ENCODE peak calls at places on chromosomes 12 and 14, in five cellular contexts. P, R, K, V and T are unnamed samples.

GRCh38 chr14:61271552-61271951 is 9.6 kb downstream of the TMEM30B start:
- DNase-seq in P (no peak), R (no peak), K (no peak), V (no peak), T (no peak)

GRCh38 chr12:71938728-71939385 is at the start of gene TPH2:
- DNase-seq in P (no peak), R (peak; percentile 32), K (peak; percentile 30), V (peak; percentile 77), T (no peak)

GRCh38 chr14:95695913-95696312 is 9.7 kb downstream of the TCL1B start:
- DNase-seq in P (no peak), R (no peak), K (no peak), V (no peak), T (no peak)

GRCh38 chr14:66066991-66067788 is 419.0 kb upstream of the CCDC196 start:
- DNase-seq in P (no peak), R (no peak), K (no peak), V (no peak), T (no peak)

GRCh38 chr12:121858662-121859572 is at the start of gene HPD:
- DNase-seq in P (no peak), R (peak; percentile 88), K (peak; percentile 96), V (peak; percentile 73), T (peak; percentile 57)

GRCh38 chr12:47777741-47778558 is 4.9 kb downstream of the SLC48A1 start:
- DNase-seq in P (no peak), R (no peak), K (peak; percentile 87), V (no peak), T (no peak)

GRCh38 chr14:54257424-54257823 is 139.4 kb upstream of the CDKN3 start:
- DNase-seq in P (no peak), R (no peak), K (no peak), V (peak; percentile 18), T (no peak)

GRCh38 chr14:23376477-23377200 is at the start of gene CMTM5:
- DNase-seq in P (no peak), R (no peak), K (peak; percentile 86), V (no peak), T (no peak)

GRCh38 chr14:77067632-77068514 is 30.2 kb upstream of the CIPC start:
- DNase-seq in P (peak; percentile 72), R (peak; percentile 72), K (peak; percentile 97), V (peak; percentile 76), T (no peak)

GRCh38 chr14:78972440-78972839 is 802.3 kb downstream of the NRXN3 start:
- DNase-seq in P (no peak), R (no peak), K (no peak), V (no peak), T (no peak)

GRCh38 chr12:43112101-43112661 is 439.8 kb downstream of the ADAMTS20 start:
- DNase-seq in P (no peak), R (no peak), K (peak; percentile 22), V (no peak), T (no peak)

GRCh38 chr14:91279354-91279753 is 34.9 kb upstream of the GPR68 start:
- DNase-seq in P (no peak), R (no peak), K (no peak), V (no peak), T (no peak)

DNA sequence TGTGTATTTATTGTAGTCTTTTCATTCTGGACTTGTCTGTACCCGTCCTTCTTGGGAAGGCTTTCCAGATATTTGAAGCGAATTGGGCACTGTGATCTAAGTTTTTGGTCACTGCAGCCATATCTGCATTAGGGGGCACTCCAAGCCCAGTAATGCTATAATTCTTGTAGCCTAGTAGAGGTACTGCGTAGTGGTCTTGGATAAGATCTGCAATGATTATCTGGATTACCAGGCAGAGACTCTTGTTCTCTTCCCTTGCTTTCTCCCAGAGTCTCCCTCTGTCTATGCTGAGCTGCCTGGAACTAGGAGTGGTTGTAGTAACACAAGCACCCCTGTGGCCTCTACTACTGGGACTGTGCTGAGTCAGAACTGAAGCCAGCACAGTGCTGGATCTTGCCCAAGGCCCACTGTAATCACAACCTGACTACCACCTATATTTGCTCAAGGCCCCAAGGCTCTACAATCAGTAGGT is 30.0 kb downstream of the SLC38A2 start:
- DNase-seq in P (no peak), R (no peak), K (no peak), V (peak; percentile 71), T (no peak)
- TF ChIP-seq CTCF in P (no peak), R (no peak), K (peak; percentile 43), V (peak; percentile 61), T (peak; percentile 44)

GRCh38 chr12:6547987-6548386 is 7.9 kb downstream of the IFFO1 start:
- DNase-seq in P (no peak), R (peak; percentile 53), K (peak; percentile 95), V (peak; percentile 73), T (no peak)
- H3K4me3 ChIP-seq in P (no peak overlapping the region), R (peak overlapping the region; percentile 2), K (peak overlapping the region; percentile 64), V (no peak overlapping the region), T (no peak overlapping the region)

DNA sequence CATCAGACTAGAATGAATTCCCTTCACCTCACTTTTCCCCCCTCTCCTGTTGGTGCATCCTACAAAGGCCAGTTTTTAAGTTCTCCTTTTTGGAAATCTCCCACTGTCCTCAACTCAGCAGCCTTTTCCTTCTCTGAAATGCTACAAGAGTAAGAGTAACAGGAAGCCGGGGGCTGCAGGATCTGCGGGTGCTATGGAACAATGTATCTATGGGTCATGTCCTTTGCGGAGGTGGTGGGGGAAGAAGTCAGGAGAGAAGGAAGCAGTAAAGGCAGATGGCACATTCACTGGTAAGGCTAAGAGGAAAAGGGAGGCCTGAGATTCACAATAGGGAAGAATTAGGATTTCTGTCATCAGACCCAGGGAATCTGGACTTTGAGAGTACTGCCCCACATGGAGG is 22.2 kb upstream of the TESC start:
- DNase-seq in P (no peak), R (no peak), K (no peak), V (no peak), T (no peak)
- TF ChIP-seq CTCF in P (no peak), R (no peak), K (no peak), V (no peak), T (no peak)

GRCh38 chr12:89156862-89157262 is 195.4 kb downstream of the DUSP6 start:
- DNase-seq in P (no peak), R (no peak), K (no peak), V (peak; percentile 51), T (no peak)
- H3K4me3 ChIP-seq in P (no peak overlapping the region), R (no peak overlapping the region), K (no peak overlapping the region), V (no peak overlapping the region), T (no peak overlapping the region)

DNA sequence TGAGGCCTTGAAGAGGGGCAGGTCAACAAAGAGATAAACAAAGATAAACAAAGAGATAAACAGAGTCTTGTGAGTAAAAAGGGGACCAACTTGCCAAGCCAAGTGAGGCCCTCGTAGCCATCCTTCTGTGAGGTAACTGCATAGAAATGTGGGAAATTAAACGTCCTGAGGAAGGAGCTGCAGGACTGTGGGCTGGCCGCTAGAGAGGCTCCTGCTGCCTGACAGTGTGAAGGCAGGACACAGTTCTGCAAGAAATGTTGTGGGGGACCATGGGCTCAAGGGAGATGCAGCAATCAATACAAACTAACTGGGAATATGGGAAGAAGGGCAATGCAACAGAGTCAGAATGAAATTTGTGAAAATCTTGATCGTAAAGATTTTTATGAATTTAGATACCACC is 91.9 kb downstream of the SLC8A3 start:
- DNase-seq in P (no peak), R (no peak), K (no peak), V (peak; percentile 54), T (no peak)
- TF ChIP-seq CTCF in P (no peak), R (no peak), K (peak; percentile 48), V (peak; percentile 68), T (no peak)

GRCh38 chr12:79692249-79692619 is 1.5 kb upstream of the PAWR start:
- DNase-seq in P (no peak), R (no peak), K (no peak), V (no peak), T (no peak)

GRCh38 chr12:79691299-79692248 is 810 bp upstream of the PAWR start:
- DNase-seq in P (no peak), R (no peak), K (peak; percentile 94), V (peak; percentile 89), T (peak; percentile 6)

GRCh38 chr12:79690606-79691298 is at the start of gene PAWR:
- DNase-seq in P (peak; percentile 73), R (peak; percentile 78), K (peak; percentile 94), V (peak; percentile 78), T (peak; percentile 11)

GRCh38 chr12:79690156-79690605 is 583 bp downstream of the PAWR start:
- DNase-seq in P (no peak), R (peak; percentile 63), K (no peak), V (peak; percentile 30), T (no peak)

GRCh38 chr12:79692860-79693605 is 2.3 kb upstream of the PAWR start:
- DNase-seq in P (no peak), R (no peak), K (no peak), V (no peak), T (no peak)
- H3K4me3 ChIP-seq in P (peak overlapping the region; percentile 98), R (no peak overlapping the region), K (no peak overlapping the region), V (no peak overlapping the region), T (peak overlapping the region; percentile 99)